ENCODE peak calls at places on chromosomes 16 and 17, in seven cellular contexts. F, D, Y, X, P, Z and N are unnamed samples.

GRCh38 chr17:57707892-57708291 is 37.2 kb downstream of the CCDC182 start:
- DNase-seq in F (no peak), D (peak; percentile 57), Y (peak; percentile 12), X (no peak), P (peak; percentile 45), Z (peak; percentile 35), N (no peak)

GRCh38 chr17:37774508-37774907 is 29.6 kb upstream of the HNF1B start:
- DNase-seq in F (no peak), D (no peak), Y (no peak), X (peak; percentile 35), P (no peak), Z (no peak), N (no peak)

GRCh38 chr16:89900885-89901284 is 17.8 kb upstream of the MC1R start:
- DNase-seq in F (no peak), D (no peak), Y (no peak), X (no peak), P (no peak), Z (no peak), N (no peak)

GRCh38 chr17:18944646-18945045 is 7.3 kb upstream of the SLC5A10 start:
- DNase-seq in F (no peak), D (no peak), Y (no peak), X (no peak), P (no peak), Z (no peak), N (no peak)

GRCh38 chr17:75627094-75627493 is 6.1 kb upstream of the SMIM5 start:
- DNase-seq in F (no peak), D (no peak), Y (no peak), X (no peak), P (no peak), Z (no peak), N (no peak)

GRCh38 chr17:61088556-61088955 is 311.1 kb upstream of the TBX2 start:
- DNase-seq in F (no peak), D (peak; percentile 21), Y (no peak), X (no peak), P (no peak), Z (no peak), N (no peak)

GRCh38 chr17:39702901-39703893 is 3.3 kb downstream of the ERBB2 start:
- DNase-seq in F (no peak), D (no peak), Y (no peak), X (no peak), P (no peak), Z (no peak), N (no peak)

GRCh38 chr16:89369266-89369895 is 121.0 kb downstream of the ANKRD11 start:
- DNase-seq in F (no peak), D (no peak), Y (no peak), X (no peak), P (no peak), Z (no peak), N (no peak)

GRCh38 chr17:80701730-80702129 is 157.1 kb downstream of the RPTOR start:
- DNase-seq in F (no peak), D (no peak), Y (no peak), X (no peak), P (no peak), Z (no peak), N (no peak)

GRCh38 chr16:1026057-1026783 is 44.6 kb downstream of the SOX8 start:
- DNase-seq in F (no peak), D (no peak), Y (no peak), X (no peak), P (no peak), Z (peak; percentile 16), N (no peak)

GRCh38 chr17:29905879-29906167 is 24.2 kb downstream of the SSH2 start:
- DNase-seq in F (no peak), D (no peak), Y (no peak), X (no peak), P (no peak), Z (no peak), N (no peak)